ENCODE peak calls at places on chromosomes 11 and 22, in four cellular contexts. M, S, G and V are unnamed samples.
A peak's percentile ranks its signal among the peaks of the same experiment; 100 is the strongest.

GRCh38 chr11:92340839-92341238 is 116.2 kb downstream of the FAT3 start:
- DNase-seq in M (no peak), S (peak; percentile 11), G (peak; percentile 6), V (peak; percentile 53)

GRCh38 chr11:4543561-4543960 is 1.4 kb upstream of the OR52M1 start:
- DNase-seq in M (no peak), S (no peak), G (no peak), V (no peak)

GRCh38 chr11:111960916-111961315 is 23.8 kb downstream of the DIXDC1 start:
- DNase-seq in S (no peak), M (no peak), G (no peak), V (no peak)

GRCh38 chr22:39559456-39560105 is 11.0 kb upstream of the CACNA1I start:
- DNase-seq in G (no peak), S (peak; percentile 79), M (no peak), V (peak; percentile 51)

GRCh38 chr22:19973551-19974183 is 32.0 kb upstream of the TXNRD2 start:
- DNase-seq in G (no peak), M (no peak), S (no peak), V (no peak)

GRCh38 chr11:63144121-63144520 is at the start of gene SLC22A24:
- DNase-seq in M (no peak), G (no peak), S (no peak), V (no peak)

GRCh38 chr11:84865257-84865656 is 761.9 kb downstream of the DLG2 start:
- DNase-seq in S (no peak), G (no peak), M (no peak), V (no peak)

GRCh38 chr22:23246982-23247766 is 66.9 kb downstream of the BCR start:
- DNase-seq in M (no peak), S (no peak), G (peak; percentile 70), V (no peak)

GRCh38 chr11:43578346-43579170 is 102.0 kb upstream of the HSD17B12 start:
- DNase-seq in G (no peak), M (no peak), S (no peak), V (no peak)

GRCh38 chr22:31742115-31742514 is 7.8 kb downstream of the PRR14L start:
- DNase-seq in S (no peak), M (no peak), G (no peak), V (no peak)

GRCh38 chr22:27626675-27627443 is 174.7 kb downstream of the MN1 start:
- DNase-seq in S (no peak), M (no peak), G (peak; percentile 18), V (no peak)

GRCh38 chr22:41565403-41566054 is 4.7 kb downstream of the CSDC2 start:
- DNase-seq in M (no peak), G (peak; percentile 55), S (peak; percentile 66), V (no peak)

GRCh38 chr11:27847496-27847895 is 147.2 kb upstream of the BDNF start:
- DNase-seq in M (no peak), S (no peak), G (no peak), V (no peak)

GRCh38 chr11:102517670-102518069 is 12.9 kb downstream of the MMP7 start:
- DNase-seq in G (no peak), M (no peak), S (no peak), V (no peak)

GRCh38 chr11:304915-305833 is 2.4 kb upstream of the IFITM2 start:
- DNase-seq in S (peak; percentile 56), M (no peak), G (peak; percentile 61), V (peak; percentile 58)

GRCh38 chr11:123219066-123219697 is 24.1 kb upstream of the CLMP start:
- DNase-seq in M (no peak), S (no peak), G (no peak), V (no peak)

GRCh38 chr11:116461789-116462188 is 311.0 kb downstream of the BUD13 start:
- DNase-seq in G (no peak), S (no peak), M (no peak), V (peak; percentile 53)

GRCh38 chr11:113505541-113506375 is 30.6 kb upstream of the DRD2 start:
- DNase-seq in S (no peak), M (no peak), G (peak; percentile 55), V (no peak)

GRCh38 chr11:83659466-83659865 is 373.3 kb upstream of the CCDC90B start:
- DNase-seq in S (no peak), M (no peak), G (no peak), V (no peak)

GRCh38 chr11:83655996-83656395 is 369.8 kb upstream of the CCDC90B start:
- DNase-seq in S (no peak), M (no peak), G (no peak), V (no peak)

GRCh38 chr11:83661491-83662350 is 375.6 kb upstream of the CCDC90B start:
- DNase-seq in M (no peak), S (no peak), G (peak; percentile 65), V (no peak)

GRCh38 chr11:83662494-83662893 is 376.3 kb upstream of the CCDC90B start:
- DNase-seq in M (no peak), G (no peak), S (no peak), V (no peak)

DNA sequence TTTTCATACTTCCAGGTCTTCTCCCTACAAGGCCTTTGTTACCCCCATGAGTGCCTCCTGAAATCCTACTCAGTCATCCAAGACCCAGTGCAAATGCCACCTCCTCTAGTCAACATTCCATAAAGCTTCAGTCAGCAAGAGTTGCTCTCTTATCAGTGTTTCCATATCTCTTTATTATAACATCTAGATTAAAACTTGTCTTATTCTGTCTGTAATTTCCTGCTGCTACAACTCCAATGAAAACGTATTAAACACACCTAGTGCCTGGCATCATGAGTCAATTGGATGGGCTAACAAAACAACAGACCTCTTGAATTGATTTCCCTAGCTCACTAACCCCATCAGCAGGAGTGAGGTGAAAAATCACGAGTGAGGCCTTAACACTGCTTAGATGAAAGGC is 370.8 kb upstream of the CCDC90B start:
- DNase-seq in S (no peak), M (no peak), G (no peak), V (no peak)
- TF ChIP-seq BHLHE40 in S (no peak), M (no peak), G (no peak), V (no peak)

DNA sequence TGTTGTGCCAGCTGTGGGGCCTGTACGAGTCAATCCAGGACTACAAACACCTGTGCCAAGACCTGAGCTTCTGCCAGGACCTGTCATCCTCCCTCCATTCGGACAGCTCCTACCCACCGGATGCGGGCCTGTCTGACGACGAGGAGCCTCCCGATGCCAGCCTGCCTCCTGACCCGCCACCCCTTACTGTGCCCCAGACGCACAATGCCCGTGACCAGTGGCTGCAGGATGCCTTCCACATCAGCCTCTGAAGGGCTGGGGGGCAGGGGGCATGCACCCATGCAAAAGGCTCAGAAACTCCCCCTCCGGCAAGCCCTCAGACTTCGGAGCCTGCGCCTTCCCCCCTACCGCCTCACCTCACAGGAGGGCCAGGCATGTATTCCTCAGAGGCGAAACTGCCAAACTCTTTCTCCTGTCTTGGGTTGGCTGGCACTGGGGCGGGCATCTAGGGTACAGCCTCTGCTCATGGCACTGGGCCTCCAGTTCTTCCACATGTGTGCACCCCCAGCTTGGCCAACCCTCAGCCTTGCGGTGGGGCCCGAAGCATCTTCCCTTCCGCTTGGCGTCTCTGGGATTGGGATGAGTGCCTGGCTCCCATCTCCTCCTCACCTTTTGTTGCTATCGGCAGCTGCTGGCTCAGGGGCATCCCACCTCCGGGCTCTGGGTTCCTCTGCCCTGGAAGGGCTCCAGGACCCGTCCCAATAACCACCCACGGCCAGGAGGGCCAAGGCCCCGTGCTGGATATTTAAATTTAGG is 1.2 kb downstream of the FAM89B start:
- DNase-seq in M (no peak), S (no peak), G (no peak), V (no peak)
- TF ChIP-seq FOXK2 in M (no peak), S (no peak), G (no peak), V (no peak)

GRCh38 chr11:96150609-96151008 is 192.4 kb downstream of the MAML2 start:
- DNase-seq in G (no peak), M (no peak), S (no peak), V (no peak)

GRCh38 chr11:96147913-96148312 is 195.1 kb downstream of the MAML2 start:
- DNase-seq in S (no peak), G (no peak), M (no peak), V (no peak)

GRCh38 chr11:96152623-96153022 is 190.4 kb downstream of the MAML2 start:
- DNase-seq in G (no peak), S (no peak), M (no peak), V (no peak)

GRCh38 chr11:96151501-96151900 is 191.5 kb downstream of the MAML2 start:
- DNase-seq in M (no peak), G (no peak), S (no peak), V (no peak)

GRCh38 chr11:96149743-96150555 is 193.0 kb downstream of the MAML2 start:
- DNase-seq in G (peak; percentile 48), S (no peak), M (no peak), V (no peak)
- TF ChIP-seq FOXM1 in G (no peak), S (no peak), M (no peak), V (no peak)

DNA sequence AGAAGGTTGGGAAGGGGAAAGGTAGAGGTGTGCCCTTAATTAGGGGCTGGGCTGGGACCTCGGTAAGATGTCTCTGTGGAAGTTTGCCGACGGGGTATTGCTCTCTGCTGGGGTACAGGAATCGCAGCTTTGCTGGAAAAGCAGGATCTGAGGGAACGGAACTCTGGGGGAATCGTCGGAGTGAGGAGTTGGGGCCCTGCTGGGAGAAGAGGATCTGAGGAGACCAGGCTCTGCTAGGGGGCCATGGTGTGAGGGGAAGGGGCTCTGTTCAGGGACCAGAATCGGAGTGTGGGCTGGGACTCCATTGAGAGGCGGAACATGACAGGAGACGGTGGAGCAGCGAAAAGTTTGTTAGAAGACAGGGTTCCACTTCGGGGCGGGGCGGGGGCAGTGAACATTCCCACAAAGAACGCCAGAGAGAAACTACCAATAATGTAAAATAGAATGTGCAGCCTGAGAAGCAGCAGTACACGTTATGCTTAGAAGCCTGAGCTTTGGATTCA is 456 bp downstream of the AAMDC start:
- DNase-seq in G (peak; percentile 20), S (peak; percentile 17), M (no peak), V (peak; percentile 12)
- TF ChIP-seq BHLHE40 in G (no peak), S (no peak), M (no peak), V (no peak)

GRCh38 chr22:22110548-22111266 is 128.1 kb upstream of the TOP3B start:
- DNase-seq in G (no peak), M (peak; percentile 93), S (peak; percentile 96), V (peak; percentile 85)
- TF ChIP-seq FOXK2 in G (no peak), M (no peak), S (no peak), V (no peak)

DNA sequence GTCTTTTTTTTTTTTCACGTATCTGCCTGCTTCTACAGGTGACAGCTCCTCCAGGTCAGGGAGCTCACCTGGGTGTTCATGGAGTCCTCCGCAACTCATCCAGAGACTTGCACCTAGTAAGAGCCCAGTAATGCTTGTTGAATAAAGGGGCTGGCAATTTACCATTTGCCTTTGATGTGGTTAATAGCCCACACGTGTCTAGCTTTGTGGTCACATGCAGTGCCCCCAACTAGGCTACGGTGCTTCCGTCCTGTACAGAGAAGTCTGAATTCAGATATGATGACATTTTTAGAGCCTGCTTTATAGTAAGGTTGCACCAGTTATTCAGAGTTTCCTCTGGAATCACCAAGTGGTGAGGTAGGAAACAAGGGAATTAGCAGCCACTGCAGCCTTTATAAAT is 199.4 kb upstream of the MTMR2 start:
- DNase-seq in M (no peak), G (no peak), S (no peak), V (no peak)
- TF ChIP-seq FOXM1 in M (no peak), G (no peak), S (no peak), V (no peak)